ENCODE peak calls at places on chromosomes 5 and 9, in six cellular contexts. P, D, J, I, O and L are unnamed samples.

GRCh38 chr5:73796164-73797141 is 170.5 kb downstream of the ARHGEF28 start:
- DNase-seq in P (no peak), D (peak; percentile 4), J (no peak), I (peak; percentile 35), O (no peak), L (no peak)

GRCh38 chr9:68523367-68523936 is 17.2 kb downstream of the TMEM252 start:
- DNase-seq in P (no peak), D (no peak), J (no peak), I (no peak), O (no peak), L (no peak)

GRCh38 chr5:132759114-132760042 is 12.2 kb downstream of the CCNI2 start:
- DNase-seq in P (no peak), D (no peak), J (no peak), I (no peak), O (no peak), L (no peak)

GRCh38 chr5:9320652-9321051 is 225.2 kb downstream of the SEMA5A start:
- DNase-seq in P (no peak), D (no peak), J (no peak), I (no peak), O (no peak), L (no peak)

GRCh38 chr5:52007230-52007858 is 624.1 kb downstream of the ISL1 start:
- DNase-seq in P (no peak), D (peak; percentile 22), J (peak; percentile 27), I (peak; percentile 67), O (no peak), L (peak; percentile 38)

GRCh38 chr5:8981496-8981895 is 564.4 kb downstream of the SEMA5A start:
- DNase-seq in P (no peak), D (no peak), J (no peak), I (no peak), O (no peak), L (no peak)

GRCh38 chr5:169682026-169682425 is 45.0 kb downstream of the DOCK2 start:
- DNase-seq in P (no peak), D (no peak), J (no peak), I (no peak), O (no peak), L (no peak)

GRCh38 chr5:171580506-171581265 is 161.2 kb downstream of the FGF18 start:
- DNase-seq in P (no peak), D (no peak), J (no peak), I (peak; percentile 36), O (no peak), L (no peak)

GRCh38 chr5:172413601-172414000 is 40.7 kb downstream of the SH3PXD2B start:
- DNase-seq in P (no peak), D (no peak), J (no peak), I (no peak), O (no peak), L (no peak)

GRCh38 chr9:18382243-18382642 is 91.7 kb upstream of the ADAMTSL1 start:
- DNase-seq in P (no peak), D (no peak), J (no peak), I (no peak), O (no peak), L (no peak)

GRCh38 chr9:14692918-14693861 is at the start of gene ZDHHC21:
- DNase-seq in P (peak; percentile 92), D (peak; percentile 62), J (peak; percentile 65), I (peak; percentile 74), O (peak; percentile 62), L (peak; percentile 72)

GRCh38 chr5:58107704-58108103 is 352.2 kb downstream of the PLK2 start:
- DNase-seq in P (no peak), D (no peak), J (no peak), I (no peak), O (no peak), L (no peak)

GRCh38 chr5:78587775-78588291 is 60.7 kb downstream of the LHFPL2 start:
- DNase-seq in P (no peak), D (no peak), J (no peak), I (no peak), O (no peak), L (no peak)

GRCh38 chr5:155087036-155087435 is 73.5 kb downstream of the KIF4B start:
- DNase-seq in P (no peak), D (no peak), J (no peak), I (no peak), O (no peak), L (no peak)

GRCh38 chr5:111697881-111698757 is 58.9 kb downstream of the NREP start:
- DNase-seq in P (no peak), D (no peak), J (no peak), I (peak; percentile 21), O (peak; percentile 3), L (peak; percentile 26)

GRCh38 chr9:135976944-135977343 is 15.8 kb upstream of the UBAC1 start:
- DNase-seq in P (no peak), D (no peak), J (no peak), I (no peak), O (no peak), L (no peak)

GRCh38 chr9:129402341-129402739 is 218.6 kb downstream of the C9orf50 start:
- DNase-seq in P (no peak), D (no peak), J (no peak), I (no peak), O (no peak), L (no peak)

GRCh38 chr5:144510845-144511580 is 340.3 kb downstream of the KCTD16 start:
- DNase-seq in P (no peak), D (no peak), J (no peak), I (no peak), O (no peak), L (no peak)

GRCh38 chr5:132819468-132819867 is 6.4 kb downstream of the SOWAHA start:
- DNase-seq in P (no peak), D (no peak), J (no peak), I (no peak), O (no peak), L (no peak)

GRCh38 chr9:82216435-82216834 is 227.9 kb downstream of the SPATA31D1 start:
- DNase-seq in P (no peak), D (no peak), J (no peak), I (no peak), O (no peak), L (no peak)

DNA sequence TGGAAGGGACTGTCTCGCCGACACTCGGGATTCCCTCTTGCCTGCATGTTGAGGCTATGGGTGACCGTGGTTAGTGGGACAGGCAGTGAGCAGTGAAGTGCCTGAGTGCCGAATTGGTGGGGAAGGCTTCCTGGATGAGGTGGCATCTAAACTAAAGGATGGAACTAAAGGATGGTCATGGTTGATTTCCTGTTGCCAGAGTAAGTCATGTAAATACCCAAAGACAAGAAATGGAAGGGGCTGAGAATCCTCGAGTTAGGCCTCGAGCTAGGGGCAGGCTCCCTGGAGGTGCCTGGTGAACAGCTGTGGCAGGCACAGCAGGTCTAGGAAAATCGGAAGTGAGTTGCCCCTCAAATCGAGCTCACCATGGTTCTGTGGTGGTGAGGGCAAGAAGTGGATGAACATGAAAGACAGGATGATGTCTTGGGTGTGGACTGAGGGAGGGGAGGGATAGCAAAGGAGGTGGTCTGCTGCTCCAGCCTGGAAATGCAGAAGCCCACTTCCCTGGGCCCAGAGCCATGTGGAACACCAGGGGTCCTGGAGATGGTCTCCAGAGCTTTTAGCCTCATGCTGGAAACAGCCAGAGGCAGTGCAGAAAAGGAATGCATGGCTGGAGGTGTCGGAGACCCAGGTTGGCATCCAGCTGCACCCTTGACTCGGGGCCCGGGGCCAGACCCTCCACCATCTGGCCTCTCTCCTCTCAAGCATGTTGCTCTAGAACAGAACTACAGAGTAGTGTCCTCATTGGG is 12.2 kb downstream of the CD74 start:
- DNase-seq in P (no peak), D (no peak), J (no peak), I (no peak), O (no peak), L (peak; percentile 33)
- H3K27ac ChIP-seq in P (no peak overlapping the region), D (no peak overlapping the region), J (no peak overlapping the region), I (peak overlapping the region; percentile 50), O (no peak overlapping the region), L (peak overlapping the region; percentile 36)

GRCh38 chr5:72066658-72067057 is 40.6 kb upstream of the MAP1B start:
- DNase-seq in P (no peak), D (no peak), J (no peak), I (no peak), O (no peak), L (no peak)

GRCh38 chr5:72064801-72065570 is 42.3 kb upstream of the MAP1B start:
- DNase-seq in P (no peak), D (no peak), J (no peak), I (no peak), O (no peak), L (no peak)

GRCh38 chr5:72067682-72068470 is 39.4 kb upstream of the MAP1B start:
- DNase-seq in P (no peak), D (no peak), J (no peak), I (no peak), O (no peak), L (no peak)

GRCh38 chr5:72063219-72063819 is 44.0 kb upstream of the MAP1B start:
- DNase-seq in P (no peak), D (peak; percentile 63), J (peak; percentile 19), I (peak; percentile 78), O (no peak), L (peak; percentile 30)

DNA sequence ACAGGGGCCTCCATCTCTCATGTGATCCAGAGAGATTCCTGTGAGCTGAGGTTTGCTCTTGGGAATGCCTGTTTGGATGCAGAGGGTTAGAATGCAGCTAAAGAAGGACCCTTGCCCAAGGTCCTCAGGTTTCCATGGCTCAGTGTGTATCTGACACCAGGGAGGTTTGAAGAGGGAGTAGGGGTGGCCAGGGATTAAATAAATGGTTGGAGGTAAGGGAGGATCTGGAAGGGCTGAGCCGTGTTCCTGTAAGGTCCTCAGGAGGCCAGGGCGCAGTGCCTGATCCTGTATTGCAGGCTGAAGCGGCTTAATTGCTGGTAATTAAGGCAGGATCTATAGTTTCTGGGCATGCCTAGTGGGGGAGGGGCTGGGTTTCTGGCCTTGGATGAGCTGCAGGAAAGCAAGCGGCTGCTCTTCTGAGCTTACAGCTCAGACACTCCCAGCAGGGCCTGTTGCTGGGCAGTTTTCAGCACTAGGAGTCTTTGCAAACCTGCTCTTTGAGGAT is 41.5 kb upstream of the MAP1B start:
- DNase-seq in P (no peak), D (no peak), J (no peak), I (peak; percentile 52), O (no peak), L (no peak)
- H3K27ac ChIP-seq in P (no peak overlapping the region), D (no peak overlapping the region), J (no peak overlapping the region), I (no peak overlapping the region), O (no peak overlapping the region), L (no peak overlapping the region)

DNA sequence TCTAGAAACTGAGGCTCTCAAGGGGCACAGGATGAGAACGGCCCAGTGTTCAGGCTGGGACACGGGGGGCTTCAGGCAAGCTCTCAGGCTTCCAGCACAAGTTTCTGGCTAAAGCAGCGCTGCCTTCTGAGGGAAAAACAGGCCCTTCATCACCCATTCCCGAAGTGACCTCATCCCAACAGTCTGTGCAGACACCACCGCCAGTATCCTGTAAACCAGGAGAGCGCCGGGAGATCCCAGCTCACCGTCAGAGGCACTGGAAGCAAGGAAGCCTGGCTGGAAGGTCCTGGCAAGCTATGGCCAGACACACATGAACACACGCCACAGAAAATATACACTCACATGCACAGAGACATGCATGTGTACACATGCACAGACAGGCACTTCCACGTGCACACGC is 8.8 kb downstream of the SLC12A7 start:
- DNase-seq in P (no peak), D (no peak), J (no peak), I (no peak), O (no peak), L (no peak)
- H3K27ac ChIP-seq in P (no peak overlapping the region), D (no peak overlapping the region), J (no peak overlapping the region), I (peak overlapping the region; percentile 74), O (no peak overlapping the region), L (no peak overlapping the region)

DNA sequence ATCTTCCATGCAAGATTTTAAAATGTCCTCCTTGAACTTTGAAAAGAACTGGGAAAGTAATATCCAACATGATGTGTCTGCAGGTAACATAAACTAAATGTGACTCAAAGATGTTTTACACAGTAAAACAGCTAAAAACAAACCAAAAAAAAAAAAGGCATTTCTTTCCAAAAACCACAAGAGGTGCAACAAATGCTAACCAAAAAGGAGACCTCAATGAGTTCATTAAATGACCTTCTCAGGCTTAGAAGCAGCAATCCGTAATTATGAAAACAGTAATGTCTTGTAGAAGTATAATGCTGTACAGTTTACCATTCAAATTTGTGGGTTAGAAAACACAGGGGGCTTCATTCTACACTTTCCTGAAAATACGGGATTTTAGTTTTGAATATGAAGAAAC is 2.5 kb downstream of the RNF145 start:
- DNase-seq in P (no peak), D (no peak), J (no peak), I (no peak), O (no peak), L (no peak)
- H3K27ac ChIP-seq in P (no peak overlapping the region), D (peak overlapping the region; percentile 94), J (peak overlapping the region; percentile 86), I (peak overlapping the region; percentile 91), O (no peak overlapping the region), L (peak overlapping the region; percentile 92)